ENCODE peak calls at places on chromosomes 12 and 14, in four cellular contexts. One of them, this sample, is unnamed.

GRCh38 chr14:74308695-74309094 is 6.0 kb upstream of the ABCD4 start:
- DNase-seq in K562: no peak
- DNase-seq in GM12878: no peak
- DNase-seq in IMR-90: no peak
- DNase-seq in this sample: no peak

GRCh38 chr12:6370994-6371754 is 4.2 kb downstream of the SCNN1A start:
- DNase-seq in K562: peak
- DNase-seq in IMR-90: peak
- DNase-seq in GM12878: peak
- DNase-seq in this sample: peak

GRCh38 chr14:89370781-89371180 is 46.3 kb downstream of the FOXN3 start:
- DNase-seq in K562: no peak
- DNase-seq in GM12878: no peak
- DNase-seq in IMR-90: no peak
- DNase-seq in this sample: no peak

GRCh38 chr12:64063121-64063520 is 159.0 kb downstream of the KICS2 start:
- DNase-seq in GM12878: no peak
- DNase-seq in K562: no peak
- DNase-seq in IMR-90: no peak
- DNase-seq in this sample: no peak

GRCh38 chr14:79629891-79630560 is 581.3 kb downstream of the DIO2 start:
- DNase-seq in K562: no peak
- DNase-seq in GM12878: no peak
- DNase-seq in IMR-90: peak
- DNase-seq in this sample: no peak

GRCh38 chr14:88765130-88765529 is 27.6 kb downstream of the EML5 start:
- DNase-seq in K562: no peak
- DNase-seq in GM12878: no peak
- DNase-seq in IMR-90: peak
- DNase-seq in this sample: peak

GRCh38 chr14:105045710-105046326 is 19.4 kb downstream of the GPR132 start:
- DNase-seq in K562: peak
- DNase-seq in IMR-90: peak
- DNase-seq in GM12878: no peak
- DNase-seq in this sample: peak

GRCh38 chr12:1811281-1811947 is 9.0 kb upstream of the LRTM2 start:
- DNase-seq in IMR-90: peak
- DNase-seq in K562: no peak
- DNase-seq in GM12878: no peak
- DNase-seq in this sample: no peak

GRCh38 chr14:75101491-75101890 is 25.4 kb downstream of the NEK9 start:
- DNase-seq in K562: no peak
- DNase-seq in GM12878: no peak
- DNase-seq in IMR-90: no peak
- DNase-seq in this sample: no peak

GRCh38 chr12:56375598-56376434 is 13.2 kb upstream of the APOF start:
- DNase-seq in IMR-90: no peak
- DNase-seq in GM12878: no peak
- DNase-seq in K562: no peak
- DNase-seq in this sample: no peak

DNA sequence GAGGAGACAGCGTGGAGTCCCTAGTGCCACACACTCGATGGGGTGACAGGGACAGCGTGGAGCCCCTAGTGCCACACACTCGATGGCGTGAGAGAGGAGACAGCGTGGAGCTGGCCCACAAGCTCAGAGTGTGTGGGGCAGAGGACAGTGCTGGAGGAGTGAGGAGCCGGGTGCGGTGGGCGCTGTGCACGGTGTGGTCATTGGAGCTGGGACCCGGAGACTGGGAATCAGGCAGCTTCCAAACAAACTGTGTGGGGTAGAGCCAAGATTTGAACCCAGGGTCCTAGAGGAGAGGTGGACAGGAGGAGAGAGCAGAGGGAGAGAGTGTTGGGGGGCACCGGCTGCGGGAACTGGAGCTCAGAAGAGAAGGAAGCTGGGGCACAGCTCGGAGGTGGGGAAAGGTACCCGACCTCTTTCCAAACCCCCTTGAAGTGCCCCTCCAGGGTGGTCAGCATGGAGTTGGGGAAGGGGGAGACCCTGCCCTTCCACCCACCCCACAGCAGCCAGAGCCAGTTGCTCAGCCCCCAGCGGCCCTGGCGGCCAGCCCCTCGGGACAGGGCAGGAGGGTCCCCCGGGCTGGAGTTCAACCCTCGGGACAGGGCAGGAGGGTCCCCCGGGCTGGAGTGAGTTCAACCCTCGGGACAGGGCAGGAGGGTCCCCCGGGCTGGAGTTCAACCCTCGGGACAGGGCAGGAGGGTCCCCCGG is 91.0 kb downstream of the NOC4L start:
- DNase-seq in GM12878: no peak
- DNase-seq in K562: no peak
- DNase-seq in IMR-90: no peak
- DNase-seq in this sample: no peak
- TF ChIP-seq ELK1 in GM12878: no peak
- TF ChIP-seq ELK1 in K562: no peak
- TF ChIP-seq ELK1 in IMR-90: no peak
- TF ChIP-seq ELK1 in this sample: no peak

DNA sequence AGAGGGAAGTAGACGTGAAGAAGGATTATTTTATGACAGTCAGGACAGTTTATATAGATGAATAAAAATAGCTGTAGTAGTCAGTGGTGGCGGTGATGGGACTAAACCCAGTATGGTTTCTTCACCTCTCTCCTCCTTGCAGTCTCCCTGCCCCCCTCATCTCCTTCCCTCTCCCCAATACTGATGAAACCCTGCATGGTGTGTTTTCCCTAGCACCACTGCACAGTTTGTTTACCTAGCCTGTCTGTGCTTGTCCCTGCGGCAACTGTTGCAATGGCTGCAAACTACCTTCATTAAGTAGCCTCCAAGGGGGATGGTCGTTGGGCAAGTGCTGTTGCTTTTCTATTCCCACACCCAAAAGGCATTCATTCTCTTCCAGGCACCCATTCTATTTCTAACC is 14.7 kb downstream of the PCBP2 start:
- DNase-seq in IMR-90: no peak
- DNase-seq in GM12878: no peak
- DNase-seq in K562: no peak
- DNase-seq in this sample: no peak
- TF ChIP-seq POLR2A in IMR-90: no peak
- TF ChIP-seq POLR2A in GM12878: no peak
- TF ChIP-seq POLR2A in K562: no peak
- TF ChIP-seq POLR2A in this sample: no peak

DNA sequence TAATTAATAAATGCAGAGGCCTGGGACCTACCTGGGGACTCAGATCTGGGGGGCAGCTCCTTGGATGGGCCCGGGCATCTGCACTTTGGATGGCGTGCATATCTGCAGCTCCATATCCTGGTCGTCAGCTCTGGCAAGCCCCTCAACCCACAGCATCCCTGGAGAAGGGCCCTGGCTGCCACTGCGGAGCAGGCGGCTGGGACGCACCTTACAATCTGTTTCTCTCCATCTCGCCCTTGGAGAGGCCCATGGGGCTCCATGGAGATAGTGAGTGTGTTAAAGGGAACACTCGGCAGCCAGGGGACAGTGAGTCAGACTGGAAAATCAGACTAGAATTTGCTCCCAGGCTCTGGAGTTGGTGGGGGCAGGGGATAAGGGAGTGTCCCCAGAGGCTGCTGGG is 21.4 kb downstream of the RFLNA start:
- DNase-seq in GM12878: no peak
- DNase-seq in K562: no peak
- DNase-seq in IMR-90: no peak
- DNase-seq in this sample: no peak
- TF ChIP-seq CEBPB in GM12878: no peak
- TF ChIP-seq CEBPB in K562: no peak
- TF ChIP-seq CEBPB in IMR-90: no peak
- TF ChIP-seq CEBPB in this sample: no peak

GRCh38 chr12:49968431-49968830 is 4.3 kb upstream of the AQP6 start:
- DNase-seq in GM12878: no peak
- DNase-seq in IMR-90: no peak
- DNase-seq in K562: no peak
- DNase-seq in this sample: no peak
- TF ChIP-seq ELK1 in GM12878: no peak
- TF ChIP-seq ELK1 in IMR-90: no peak
- TF ChIP-seq ELK1 in K562: no peak
- TF ChIP-seq ELK1 in this sample: no peak

GRCh38 chr14:24299255-24300191 is at the start of the genes DHRS1 and NOP9:
- DNase-seq in K562: peak
- DNase-seq in IMR-90: peak
- DNase-seq in GM12878: peak
- DNase-seq in this sample: peak
- TF ChIP-seq POLR2A in K562: peak
- TF ChIP-seq POLR2A in IMR-90: peak
- TF ChIP-seq POLR2A in GM12878: peak
- TF ChIP-seq POLR2A in this sample: peak

DNA sequence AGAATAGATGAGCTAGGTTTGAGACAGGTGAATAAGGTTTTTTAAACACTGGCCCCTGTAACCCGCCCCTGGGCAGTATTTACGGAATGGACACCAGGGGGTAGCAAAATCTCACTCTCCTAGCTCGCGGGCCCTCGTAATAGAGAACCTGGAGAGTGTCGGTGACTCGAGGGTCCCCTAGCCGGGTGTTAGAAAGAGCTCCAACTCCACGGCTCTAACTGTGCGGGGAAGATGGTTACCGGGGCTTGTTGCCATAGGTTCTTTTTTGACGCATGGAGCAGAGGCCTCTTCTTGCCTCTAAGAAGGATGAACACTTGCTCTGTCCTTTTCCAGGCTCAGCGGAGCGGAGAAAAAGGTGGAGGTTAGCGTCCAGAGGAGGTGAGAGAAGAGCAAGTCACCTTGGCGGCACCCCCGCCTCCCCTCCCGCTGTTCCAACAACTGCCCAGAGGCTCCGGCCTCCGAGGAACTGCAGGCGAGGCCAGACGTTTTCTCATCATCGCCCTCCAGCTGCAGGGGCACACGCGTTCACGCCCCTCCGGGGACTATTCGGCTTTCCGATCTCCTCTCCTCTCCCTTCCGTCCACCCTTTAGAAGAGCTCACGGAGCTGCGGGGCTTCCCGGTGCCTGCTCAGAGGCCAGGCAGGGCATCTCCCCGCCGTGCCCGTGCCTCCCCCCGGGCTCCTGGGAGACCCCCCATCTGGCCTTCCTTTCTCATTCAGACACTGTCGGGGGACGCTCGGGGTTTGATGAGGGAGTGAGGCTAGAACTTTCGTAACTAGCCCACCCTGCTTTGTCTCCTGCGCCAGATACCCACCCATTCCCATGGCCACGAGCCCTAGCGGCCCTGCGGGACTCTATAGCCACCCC is 1.4 kb upstream of the ARHGEF40 start:
- DNase-seq in IMR-90: peak
- DNase-seq in K562: peak
- DNase-seq in GM12878: no peak
- DNase-seq in this sample: peak
- TF ChIP-seq CEBPB in IMR-90: no peak
- TF ChIP-seq CEBPB in K562: no peak
- TF ChIP-seq CEBPB in GM12878: no peak
- TF ChIP-seq CEBPB in this sample: no peak

DNA sequence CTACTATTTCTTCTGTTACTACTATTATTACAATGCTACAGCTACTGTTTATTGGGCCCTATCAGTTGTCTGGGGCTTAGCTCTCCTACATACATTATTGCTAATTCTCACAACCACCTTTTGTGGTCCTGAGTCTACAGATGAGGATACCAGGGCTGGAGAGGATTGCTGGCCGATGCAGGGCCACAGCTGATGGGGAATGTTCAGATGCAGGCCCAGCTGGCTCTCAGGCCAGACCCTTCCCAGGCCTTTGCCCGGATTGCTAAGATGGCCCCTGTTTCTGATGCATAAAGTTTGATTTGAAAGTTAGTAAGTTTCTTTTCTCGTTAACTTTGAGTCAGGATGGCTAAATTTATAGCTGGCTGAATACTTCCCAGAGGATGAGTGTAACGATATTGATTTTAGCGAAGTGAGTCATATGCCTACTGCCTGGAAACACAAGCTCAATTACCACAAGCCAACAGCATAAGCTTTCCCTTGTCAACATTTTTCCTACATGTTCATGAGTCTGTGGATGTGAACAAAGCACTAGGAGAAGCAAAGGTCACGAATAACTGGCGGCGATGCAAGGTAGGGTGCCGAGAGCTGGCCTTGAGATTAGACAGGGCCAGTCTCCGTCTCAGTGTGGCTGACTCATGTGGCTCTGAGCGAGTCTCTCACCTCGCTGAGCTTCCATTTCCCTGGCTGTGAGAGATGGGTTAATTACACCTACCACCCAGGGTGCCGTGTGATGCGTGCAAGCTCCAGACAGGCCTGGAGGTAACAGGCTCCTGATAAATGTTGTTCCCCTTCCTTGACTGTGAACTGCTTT is 111.0 kb downstream of the BEGAIN start:
- DNase-seq in K562: peak
- DNase-seq in IMR-90: peak
- DNase-seq in GM12878: no peak
- DNase-seq in this sample: peak
- TF ChIP-seq ELK1 in K562: no peak
- TF ChIP-seq ELK1 in IMR-90: no peak
- TF ChIP-seq ELK1 in GM12878: no peak
- TF ChIP-seq ELK1 in this sample: no peak

DNA sequence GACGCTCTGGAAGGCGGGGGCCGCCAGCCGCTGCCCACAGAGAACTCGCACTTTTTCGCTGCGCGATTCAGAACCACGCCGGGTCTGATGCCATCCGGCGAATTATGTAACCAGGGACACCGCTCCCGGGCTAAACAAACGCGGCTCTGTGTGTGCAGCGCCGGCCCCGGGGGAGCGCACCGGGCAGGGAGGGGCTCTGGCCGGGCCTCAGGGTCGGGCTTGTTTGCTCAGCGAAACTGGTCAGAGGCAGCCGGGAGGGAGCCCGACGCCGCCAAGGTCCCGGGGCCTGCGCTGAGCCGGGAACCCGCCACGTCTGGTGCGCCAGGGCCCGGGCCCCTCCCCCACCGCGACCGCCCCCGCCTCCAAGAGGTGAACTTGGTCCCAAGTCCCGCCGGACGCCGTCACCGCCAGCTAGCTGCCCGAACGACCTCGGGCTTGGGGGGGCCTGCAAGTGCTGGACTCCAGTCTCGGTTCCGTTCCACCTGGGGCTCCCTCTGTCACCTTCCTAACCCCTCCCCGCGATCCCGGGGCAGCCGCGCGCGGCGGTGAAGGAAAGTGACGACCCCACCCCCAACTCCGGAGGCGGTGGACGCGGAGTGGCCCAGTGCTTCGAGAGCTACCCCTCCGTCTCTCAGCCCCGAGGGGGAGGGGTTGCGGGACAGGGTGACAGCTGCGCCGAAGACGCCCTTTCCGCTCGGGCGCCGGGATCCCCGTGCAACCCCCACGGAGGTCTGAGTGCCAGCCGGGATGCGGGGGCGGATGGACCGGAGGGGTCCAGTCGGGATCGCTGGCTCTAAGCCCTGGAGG is 848 bp downstream of the CTDSP2 start:
- DNase-seq in IMR-90: no peak
- DNase-seq in GM12878: no peak
- DNase-seq in K562: peak
- DNase-seq in this sample: peak
- TF ChIP-seq POLR2A in IMR-90: no peak
- TF ChIP-seq POLR2A in GM12878: peak
- TF ChIP-seq POLR2A in K562: no peak
- TF ChIP-seq POLR2A in this sample: no peak

GRCh38 chr14:103445783-103446182 is 60.6 kb downstream of the MARK3 start:
- DNase-seq in K562: no peak
- DNase-seq in GM12878: no peak
- DNase-seq in IMR-90: no peak
- DNase-seq in this sample: no peak
- TF ChIP-seq CEBPB in K562: no peak
- TF ChIP-seq CEBPB in GM12878: no peak
- TF ChIP-seq CEBPB in IMR-90: no peak
- TF ChIP-seq CEBPB in this sample: no peak

This sample was measured in A549.